ENCODE peak calls at places on chromosomes 4 and X, in six cellular contexts. F, V, U, K, X and Z are unnamed samples.

GRCh38 chr4:108337923-108338322 is 169.2 kb upstream of the LEF1 start:
- DNase-seq in F (no peak), V (no peak), U (no peak), K (no peak), X (peak; percentile 10), Z (no peak)

GRCh38 chrX:126820700-126821420 is 1.3 kb downstream of the PRR32 start:
- DNase-seq in F (no peak), V (peak; percentile 10), U (no peak), K (peak; percentile 54), X (no peak), Z (no peak)

GRCh38 chr4:158042591-158043030 is 130.2 kb downstream of the GASK1B start:
- DNase-seq in F (no peak), V (no peak), U (no peak), K (no peak), X (peak; percentile 54), Z (no peak)

GRCh38 chr4:123709336-123709735 is 312.7 kb downstream of the SPRY1 start:
- DNase-seq in F (no peak), V (no peak), U (no peak), K (peak; percentile 20), X (no peak), Z (peak; percentile 65)

GRCh38 chr4:125353131-125353530 is 38.4 kb downstream of the FAT4 start:
- DNase-seq in F (no peak), V (no peak), U (no peak), K (no peak), X (no peak), Z (no peak)

GRCh38 chrX:13418126-13419091 is 98.6 kb upstream of the ATXN3L start:
- DNase-seq in F (no peak), V (no peak), U (no peak), K (no peak), X (peak; percentile 31), Z (no peak)

GRCh38 chr4:84814100-84814750 is 152.3 kb downstream of the WDFY3 start:
- DNase-seq in F (no peak), V (no peak), U (peak; percentile 78), K (no peak), X (peak; percentile 96), Z (no peak)

GRCh38 chr4:90943311-90943710 is 816.1 kb downstream of the CCSER1 start:
- DNase-seq in F (no peak), V (no peak), U (no peak), K (no peak), X (no peak), Z (no peak)

GRCh38 chrX:72609313-72609712 is 36.7 kb upstream of the HDAC8 start:
- DNase-seq in F (no peak), V (no peak), U (no peak), K (no peak), X (peak; percentile 6), Z (no peak)

GRCh38 chrX:108439961-108440696 is 491 bp downstream of the COL4A5 start:
- DNase-seq in F (peak; percentile 44), V (peak; percentile 64), U (no peak), K (no peak), X (peak; percentile 21), Z (no peak)

GRCh38 chr4:137125011-137125410 is 407.3 kb downstream of the PCDH18 start:
- DNase-seq in F (no peak), V (no peak), U (no peak), K (no peak), X (peak; percentile 55), Z (no peak)

GRCh38 chr4:107896158-107896645 is 35.1 kb upstream of the CYP2U1 start:
- DNase-seq in F (no peak), V (no peak), U (peak; percentile 97), K (no peak), X (peak; percentile 97), Z (no peak)

GRCh38 chr4:146051724-146052396 is 113.2 kb upstream of the ZNF827 start:
- DNase-seq in F (no peak), V (no peak), U (peak; percentile 59), K (no peak), X (peak; percentile 72), Z (no peak)

GRCh38 chr4:70177117-70177516 is 18.4 kb upstream of the ODAM start:
- DNase-seq in F (no peak), V (no peak), U (no peak), K (no peak), X (no peak), Z (no peak)

GRCh38 chr4:7859350-7859749 is 80.3 kb downstream of the AFAP1 start:
- DNase-seq in F (no peak), V (no peak), U (no peak), K (no peak), X (no peak), Z (no peak)

GRCh38 chr4:7857238-7857701 is 82.4 kb downstream of the AFAP1 start:
- DNase-seq in F (no peak), V (no peak), U (no peak), K (peak; percentile 71), X (peak; percentile 99), Z (no peak)

GRCh38 chr4:7857993-7858392 is 81.7 kb downstream of the AFAP1 start:
- DNase-seq in F (no peak), V (no peak), U (no peak), K (no peak), X (no peak), Z (no peak)

GRCh38 chr4:7860600-7861158 is 79.0 kb downstream of the AFAP1 start:
- DNase-seq in F (no peak), V (no peak), U (no peak), K (no peak), X (no peak), Z (no peak)

GRCh38 chr4:7858498-7858897 is 81.2 kb downstream of the AFAP1 start:
- DNase-seq in F (no peak), V (no peak), U (no peak), K (no peak), X (no peak), Z (no peak)
- H3K4me1 ChIP-seq in F (no peaks in the 10 kb centered on the region), V (peaks cover 26% of the 10 kb centered on the region), U (peaks cover 5% of the 10 kb centered on the region), K (peaks cover 5% of the 10 kb centered on the region), X (peaks cover 42% of the 10 kb centered on the region), Z (no peaks in the 10 kb centered on the region)

GRCh38 chr4:87038837-87039715 is 104.3 kb downstream of the AFF1 start:
- DNase-seq in F (no peak), V (peak; percentile 95), U (no peak), K (peak; percentile 85), X (peak; percentile 91), Z (peak; percentile 63)

GRCh38 chr4:87037921-87038320 is 103.1 kb downstream of the AFF1 start:
- DNase-seq in F (no peak), V (no peak), U (no peak), K (no peak), X (no peak), Z (no peak)

GRCh38 chr4:87035881-87036509 is 101.2 kb downstream of the AFF1 start:
- DNase-seq in F (no peak), V (no peak), U (no peak), K (peak; percentile 55), X (no peak), Z (no peak)

GRCh38 chr4:87034527-87034926 is 99.7 kb downstream of the AFF1 start:
- DNase-seq in F (no peak), V (no peak), U (no peak), K (no peak), X (no peak), Z (no peak)

GRCh38 chr4:87036713-87037112 is 101.9 kb downstream of the AFF1 start:
- DNase-seq in F (no peak), V (no peak), U (no peak), K (no peak), X (no peak), Z (no peak)
- H3K4me1 ChIP-seq in F (peaks cover 69% of the 10 kb centered on the region), V (peaks cover 83% of the 10 kb centered on the region), U (no peaks in the 10 kb centered on the region), K (peaks cover 65% of the 10 kb centered on the region), X (peaks cover 30% of the 10 kb centered on the region), Z (no peaks in the 10 kb centered on the region)

GRCh38 chr4:47469951-47470350 is 6.4 kb upstream of the COMMD8 start:
- DNase-seq in F (no peak), V (no peak), U (peak; percentile 54), K (no peak), X (peak; percentile 71), Z (no peak)
- H3K4me1 ChIP-seq in F (no peaks in the 10 kb centered on the region), V (peaks cover 17% of the 10 kb centered on the region), U (peaks cover 12% of the 10 kb centered on the region), K (no peaks in the 10 kb centered on the region), X (peaks cover 5% of the 10 kb centered on the region), Z (no peaks in the 10 kb centered on the region)

DNA sequence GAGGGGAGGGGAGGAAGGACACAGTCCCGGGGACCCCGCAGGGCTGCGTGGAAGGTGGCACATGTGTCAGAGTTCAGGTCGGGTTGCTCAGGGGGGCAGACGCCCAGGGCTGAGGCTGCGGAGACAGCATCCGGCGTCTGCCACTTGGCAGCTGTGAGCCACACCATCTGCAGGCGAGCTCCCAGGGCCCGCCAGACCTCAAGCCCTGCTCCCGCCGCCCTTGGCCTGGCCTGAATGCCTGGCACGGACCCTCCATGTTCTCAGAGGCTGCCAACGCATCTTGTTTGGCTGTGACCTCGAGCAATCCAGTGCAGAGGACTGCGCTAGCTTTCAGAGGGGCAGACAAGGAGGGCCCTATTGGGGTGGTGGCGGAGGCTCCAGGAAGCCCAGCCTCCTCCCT is 5.1 kb downstream of the BGN start:
- DNase-seq in F (no peak), V (no peak), U (no peak), K (no peak), X (no peak), Z (no peak)
- H3K4me1 ChIP-seq in F (no peaks in the 10 kb centered on the region), V (no peaks in the 10 kb centered on the region), U (no peaks in the 10 kb centered on the region), K (no peaks in the 10 kb centered on the region), X (peaks cover 1% of the 10 kb centered on the region), Z (no peaks in the 10 kb centered on the region)

GRCh38 chr4:87117051-87117729 is 103.2 kb downstream of the KLHL8 start:
- DNase-seq in F (no peak), V (peak; percentile 18), U (no peak), K (no peak), X (no peak), Z (no peak)
- H3K4me1 ChIP-seq in F (peaks cover 25% of the 10 kb centered on the region), V (peaks cover 6% of the 10 kb centered on the region), U (no peaks in the 10 kb centered on the region), K (peaks cover 12% of the 10 kb centered on the region), X (peaks cover 26% of the 10 kb centered on the region), Z (no peaks in the 10 kb centered on the region)

DNA sequence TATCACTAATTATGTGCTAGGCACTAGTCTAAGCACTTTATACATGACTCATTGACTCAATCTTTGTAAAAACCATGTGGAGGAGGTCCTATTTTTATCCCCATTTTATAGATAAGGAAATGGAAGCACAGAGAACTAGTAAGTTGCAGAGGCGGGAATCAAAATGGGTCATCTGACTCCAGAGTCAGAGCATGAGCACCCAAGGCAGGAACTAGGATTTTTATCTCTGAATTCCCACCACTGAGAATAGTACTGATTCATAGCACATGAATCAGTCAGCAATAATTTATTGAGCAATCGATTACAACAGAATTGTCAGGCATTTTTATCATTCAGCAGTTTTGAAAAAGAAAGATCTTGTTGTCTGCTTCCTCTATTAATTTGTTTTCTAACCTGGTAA is 19.3 kb downstream of the SCARB2 start:
- DNase-seq in F (no peak), V (no peak), U (peak; percentile 89), K (no peak), X (peak; percentile 94), Z (no peak)
- H3K4me1 ChIP-seq in F (peaks cover 70% of the 10 kb centered on the region), V (peaks cover 9% of the 10 kb centered on the region), U (peaks cover 35% of the 10 kb centered on the region), K (peaks cover 34% of the 10 kb centered on the region), X (peaks cover 22% of the 10 kb centered on the region), Z (peaks cover 23% of the 10 kb centered on the region)

DNA sequence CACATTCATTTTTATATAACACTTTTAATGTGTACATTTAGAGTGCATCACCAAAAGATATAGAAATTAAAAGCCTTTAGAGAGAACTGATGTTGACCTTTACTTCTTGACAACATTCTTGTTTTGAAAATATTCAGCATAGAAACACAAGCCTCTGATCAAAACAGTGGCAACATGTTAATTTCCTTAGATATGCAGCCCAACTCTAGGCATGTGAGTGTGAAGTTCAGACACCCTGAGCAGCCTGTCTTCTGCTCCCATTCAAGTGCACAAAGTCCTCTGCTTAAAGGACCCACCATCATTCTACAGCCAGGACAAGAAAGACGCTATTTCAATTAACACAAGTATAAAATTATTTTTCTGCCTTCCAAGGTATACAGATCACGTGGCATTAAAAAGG is 60.0 kb downstream of the PPP3CA start:
- DNase-seq in F (no peak), V (no peak), U (no peak), K (no peak), X (no peak), Z (no peak)
- H3K4me1 ChIP-seq in F (peaks cover 54% of the 10 kb centered on the region), V (peaks cover 16% of the 10 kb centered on the region), U (peaks cover 6% of the 10 kb centered on the region), K (peaks cover 2% of the 10 kb centered on the region), X (peaks cover 3% of the 10 kb centered on the region), Z (no peaks in the 10 kb centered on the region)